ENCODE peak calls at places on chromosomes 5 and 9, in seven cellular contexts. Y, V, P, C, E, Z and U are unnamed samples.

GRCh38 chr5:60209146-60209840 is 315.8 kb upstream of the PDE4D start:
- DNase-seq in Y (no peak), V (no peak), P (no peak), C (no peak), E (no peak), Z (no peak), U (no peak)

GRCh38 chr5:122400961-122401360 is 88.9 kb downstream of the SNCAIP start:
- DNase-seq in Y (no peak), V (no peak), P (no peak), C (no peak), E (no peak), Z (no peak), U (no peak)

GRCh38 chr9:86664603-86665002 is 282.7 kb downstream of the GAS1 start:
- DNase-seq in Y (no peak), V (no peak), P (no peak), C (no peak), E (no peak), Z (no peak), U (no peak)

GRCh38 chr9:6566409-6567139 is 79.0 kb downstream of the GLDC start:
- DNase-seq in Y (no peak), V (no peak), P (peak; percentile 77), C (peak; percentile 97), E (no peak), Z (no peak), U (no peak)

GRCh38 chr9:23342296-23342695 is 483.7 kb downstream of the ELAVL2 start:
- DNase-seq in Y (no peak), V (no peak), P (no peak), C (no peak), E (no peak), Z (no peak), U (no peak)

GRCh38 chr5:154380263-154380662 is 65.5 kb upstream of the SAP30L start:
- DNase-seq in Y (no peak), V (no peak), P (no peak), C (no peak), E (no peak), Z (no peak), U (no peak)

GRCh38 chr9:123225374-123225813 is 43.0 kb downstream of the STRBP start:
- DNase-seq in Y (peak; percentile 69), V (no peak), P (peak; percentile 18), C (peak; percentile 77), E (no peak), Z (no peak), U (no peak)

GRCh38 chr5:115349001-115349817 is 52.8 kb upstream of the CCDC112 start:
- DNase-seq in Y (no peak), V (no peak), P (peak; percentile 68), C (peak; percentile 84), E (no peak), Z (no peak), U (no peak)

GRCh38 chr5:59287884-59288283 is 605.6 kb downstream of the PDE4D start:
- DNase-seq in Y (no peak), V (no peak), P (no peak), C (no peak), E (no peak), Z (no peak), U (no peak)

GRCh38 chr9:4417578-4418325 is 72.5 kb upstream of the SLC1A1 start:
- DNase-seq in Y (no peak), V (no peak), P (no peak), C (no peak), E (no peak), Z (no peak), U (no peak)

GRCh38 chr5:127934791-127935256 is 148.7 kb upstream of the SLC12A2 start:
- DNase-seq in Y (no peak), V (no peak), P (peak; percentile 7), C (no peak), E (no peak), Z (no peak), U (no peak)

GRCh38 chr5:60382761-60383160 is 317.2 kb downstream of the DEPDC1B start:
- DNase-seq in Y (peak; percentile 26), V (no peak), P (no peak), C (peak; percentile 17), E (no peak), Z (no peak), U (no peak)

GRCh38 chr9:137550958-137551655 is 572 bp upstream of the MRPL41 start:
- DNase-seq in Y (no peak), V (peak; percentile 94), P (no peak), C (no peak), E (no peak), Z (no peak), U (no peak)

GRCh38 chr5:23027341-23027740 is 174.2 kb upstream of the CDH12 start:
- DNase-seq in Y (no peak), V (no peak), P (no peak), C (no peak), E (no peak), Z (no peak), U (no peak)

GRCh38 chr5:612498-613424 is 621 bp downstream of the CEP72 start:
- DNase-seq in Y (no peak), V (peak; percentile 43), P (no peak), C (peak; percentile 14), E (peak; percentile 51), Z (no peak), U (no peak)

GRCh38 chr5:107668933-107669542 is 1.7 kb downstream of the EFNA5 start:
- DNase-seq in Y (no peak), V (peak; percentile 32), P (no peak), C (peak; percentile 5), E (no peak), Z (no peak), U (no peak)

GRCh38 chr5:91150636-91151035 is 232.5 kb downstream of the ARRDC3 start:
- DNase-seq in Y (no peak), V (no peak), P (no peak), C (no peak), E (no peak), Z (no peak), U (no peak)

GRCh38 chr5:16713386-16713928 is 96.7 kb upstream of the RETREG1 start:
- DNase-seq in Y (no peak), V (peak; percentile 70), P (no peak), C (peak; percentile 20), E (no peak), Z (no peak), U (peak; percentile 62)
- TF ChIP-seq CTCF in Y (no peak), V (no peak), P (no peak), C (peak; percentile 19), E (no peak), Z (no peak), U (no peak)

GRCh38 chr9:1995084-1995483 is 20.1 kb upstream of the SMARCA2 start:
- DNase-seq in Y (no peak), V (no peak), P (no peak), C (no peak), E (no peak), Z (no peak), U (no peak)

GRCh38 chr9:1989500-1989899 is 25.6 kb upstream of the SMARCA2 start:
- DNase-seq in Y (no peak), V (no peak), P (no peak), C (no peak), E (no peak), Z (no peak), U (no peak)

GRCh38 chr9:1997646-1998045 is 17.5 kb upstream of the SMARCA2 start:
- DNase-seq in Y (no peak), V (no peak), P (no peak), C (no peak), E (no peak), Z (no peak), U (no peak)

GRCh38 chr9:1996156-1996555 is 19.0 kb upstream of the SMARCA2 start:
- DNase-seq in Y (no peak), V (no peak), P (no peak), C (no peak), E (no peak), Z (no peak), U (no peak)

DNA sequence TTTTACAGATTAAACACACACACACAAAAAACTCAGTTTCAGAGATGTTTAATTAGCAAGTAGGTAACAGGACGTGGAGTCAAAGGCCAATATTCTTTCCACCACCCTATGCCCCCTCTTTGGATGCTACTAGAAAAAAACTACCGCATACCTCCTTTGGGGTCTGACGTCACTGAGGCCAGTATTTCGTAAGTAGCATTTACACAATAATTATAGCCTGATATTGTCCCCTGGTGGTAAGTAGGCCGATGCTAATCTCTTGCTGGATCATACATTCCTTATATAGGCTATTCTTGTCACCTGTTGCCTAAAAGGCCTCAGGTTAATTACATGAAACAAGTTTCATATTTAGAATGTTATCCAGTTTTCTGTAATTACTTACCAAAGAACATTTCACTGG is 21.0 kb upstream of the SMARCA2 start:
- DNase-seq in Y (no peak), V (no peak), P (no peak), C (no peak), E (no peak), Z (no peak), U (no peak)
- TF ChIP-seq CTCF in Y (no peak), V (no peak), P (no peak), C (no peak), E (no peak), Z (no peak), U (no peak)

GRCh38 chr5:133366438-133366837 is 245.9 kb downstream of the FSTL4 start:
- DNase-seq in Y (no peak), V (no peak), P (no peak), C (no peak), E (no peak), Z (no peak), U (no peak)
- TF ChIP-seq CTCF in Y (no peak), V (no peak), P (no peak), C (no peak), E (no peak), Z (no peak), U (no peak)

DNA sequence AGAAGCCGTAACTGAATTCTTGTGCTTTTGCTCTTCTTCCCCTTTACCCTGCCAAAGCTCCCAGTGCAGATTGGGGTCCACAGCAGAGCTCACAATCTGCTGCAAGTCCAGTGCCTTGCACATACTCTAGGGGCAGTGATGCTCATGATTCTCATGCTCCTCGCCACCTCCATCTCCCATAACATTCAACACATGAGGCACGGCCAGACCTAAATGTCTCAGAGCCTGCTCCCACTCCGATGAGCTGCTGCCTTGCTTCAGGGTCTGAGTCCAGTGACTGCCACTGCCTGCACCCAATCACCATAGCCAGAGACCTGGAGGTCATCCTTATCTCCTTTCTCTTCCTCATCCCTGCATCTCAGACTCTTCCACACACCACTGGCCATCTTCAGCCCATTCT is 10.5 kb downstream of the CSF1R start:
- DNase-seq in Y (peak; percentile 21), V (no peak), P (no peak), C (no peak), E (peak; percentile 34), Z (no peak), U (no peak)
- TF ChIP-seq CTCF in Y (no peak), V (no peak), P (no peak), C (no peak), E (no peak), Z (no peak), U (no peak)

GRCh38 chr9:131264231-131264630 is 12.1 kb downstream of the FAM78A start:
- DNase-seq in Y (no peak), V (no peak), P (no peak), C (no peak), E (no peak), Z (no peak), U (no peak)
- TF ChIP-seq CTCF in Y (no peak), V (no peak), P (no peak), C (no peak), E (no peak), Z (no peak), U (no peak)